ENCODE peak calls at places on chromosomes 2 and 18, in four cellular contexts. One of them, this sample, is unnamed.

GRCh38 chr2:1846046-1847015 is 102.0 kb upstream of the PXDN start:
- DNase-seq in progenitor cell of endocrine pancreas: no peak
- DNase-seq in lower leg skin: no peak
- DNase-seq in HFFc6: no peak
- DNase-seq in this sample: no peak

GRCh38 chr2:47531378-47532042 is 128.6 kb downstream of the MSH2 start:
- DNase-seq in progenitor cell of endocrine pancreas: no peak
- DNase-seq in lower leg skin: no peak
- DNase-seq in HFFc6: no peak
- DNase-seq in this sample: no peak

GRCh38 chr2:214533511-214533910 is 122.7 kb downstream of the VWC2L start:
- DNase-seq in progenitor cell of endocrine pancreas: no peak
- DNase-seq in lower leg skin: no peak
- DNase-seq in HFFc6: no peak
- DNase-seq in this sample: no peak

GRCh38 chr2:71545572-71546274 is 92.4 kb downstream of the DYSF start:
- DNase-seq in progenitor cell of endocrine pancreas: peak; percentile 50
- DNase-seq in lower leg skin: no peak
- DNase-seq in HFFc6: peak; percentile 34
- DNase-seq in this sample: no peak

GRCh38 chr2:159349674-159350299 is 63.3 kb upstream of the WDSUB1 start:
- DNase-seq in progenitor cell of endocrine pancreas: no peak
- DNase-seq in lower leg skin: no peak
- DNase-seq in HFFc6: no peak
- DNase-seq in this sample: no peak

GRCh38 chr2:173354601-173355131 is at the start of gene CDCA7:
- DNase-seq in progenitor cell of endocrine pancreas: peak; percentile 66
- DNase-seq in lower leg skin: peak; percentile 83
- DNase-seq in HFFc6: peak; percentile 10
- DNase-seq in this sample: peak; percentile 30

GRCh38 chr2:10034333-10035052 is 8.9 kb upstream of the KLF11 start:
- DNase-seq in progenitor cell of endocrine pancreas: no peak
- DNase-seq in lower leg skin: no peak
- DNase-seq in HFFc6: no peak
- DNase-seq in this sample: no peak

GRCh38 chr18:76256897-76257500 is 238.0 kb downstream of the ZNF516 start:
- DNase-seq in progenitor cell of endocrine pancreas: no peak
- DNase-seq in lower leg skin: no peak
- DNase-seq in HFFc6: peak; percentile 51
- DNase-seq in this sample: peak; percentile 33

GRCh38 chr2:128304715-128305554 is 13.7 kb downstream of the HS6ST1 start:
- DNase-seq in progenitor cell of endocrine pancreas: no peak
- DNase-seq in lower leg skin: peak; percentile 94
- DNase-seq in HFFc6: peak; percentile 92
- DNase-seq in this sample: peak; percentile 99

DNA sequence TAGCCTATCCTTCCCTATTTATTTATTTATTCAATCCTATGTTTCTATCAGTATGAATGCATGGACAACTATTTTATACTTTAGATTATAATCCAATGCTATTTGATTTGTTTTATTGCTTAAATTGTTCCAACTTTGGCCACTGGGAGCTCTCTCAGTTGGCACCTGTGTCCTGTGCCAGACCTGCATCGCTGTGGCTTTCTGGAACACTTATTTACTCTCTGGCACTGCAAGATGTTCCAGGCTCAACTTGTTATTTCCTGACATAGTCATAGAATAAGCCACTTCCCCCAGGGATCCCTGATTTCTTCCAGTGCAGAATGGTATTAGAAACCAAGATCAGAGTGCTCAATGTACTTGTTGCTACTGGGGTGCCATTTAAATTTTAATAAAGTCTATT is 5.8 kb downstream of the MC2R start:
- DNase-seq in progenitor cell of endocrine pancreas: no peak
- DNase-seq in lower leg skin: no peak
- DNase-seq in HFFc6: no peak
- DNase-seq in this sample: no peak
- TF ChIP-seq CTCF in progenitor cell of endocrine pancreas: peak; percentile 19
- TF ChIP-seq CTCF in lower leg skin: no peak
- TF ChIP-seq CTCF in HFFc6: no peak
- TF ChIP-seq CTCF in this sample: no peak

GRCh38 chr2:225602205-225602604 is 202.7 kb downstream of the NYAP2 start:
- DNase-seq in progenitor cell of endocrine pancreas: no peak
- DNase-seq in lower leg skin: no peak
- DNase-seq in HFFc6: no peak
- DNase-seq in this sample: no peak

GRCh38 chr2:225598922-225599321 is 199.4 kb downstream of the NYAP2 start:
- DNase-seq in progenitor cell of endocrine pancreas: no peak
- DNase-seq in lower leg skin: no peak
- DNase-seq in HFFc6: no peak
- DNase-seq in this sample: no peak

GRCh38 chr2:225599856-225600255 is 200.3 kb downstream of the NYAP2 start:
- DNase-seq in progenitor cell of endocrine pancreas: no peak
- DNase-seq in lower leg skin: no peak
- DNase-seq in HFFc6: no peak
- DNase-seq in this sample: no peak

GRCh38 chr2:225600444-225600843 is 200.9 kb downstream of the NYAP2 start:
- DNase-seq in progenitor cell of endocrine pancreas: no peak
- DNase-seq in lower leg skin: no peak
- DNase-seq in HFFc6: no peak
- DNase-seq in this sample: no peak

GRCh38 chr2:225600865-225601264 is 201.4 kb downstream of the NYAP2 start:
- DNase-seq in progenitor cell of endocrine pancreas: no peak
- DNase-seq in lower leg skin: no peak
- DNase-seq in HFFc6: no peak
- DNase-seq in this sample: no peak
- TF ChIP-seq CTCF in progenitor cell of endocrine pancreas: no peak
- TF ChIP-seq CTCF in lower leg skin: no peak
- TF ChIP-seq CTCF in HFFc6: no peak
- TF ChIP-seq CTCF in this sample: no peak

DNA sequence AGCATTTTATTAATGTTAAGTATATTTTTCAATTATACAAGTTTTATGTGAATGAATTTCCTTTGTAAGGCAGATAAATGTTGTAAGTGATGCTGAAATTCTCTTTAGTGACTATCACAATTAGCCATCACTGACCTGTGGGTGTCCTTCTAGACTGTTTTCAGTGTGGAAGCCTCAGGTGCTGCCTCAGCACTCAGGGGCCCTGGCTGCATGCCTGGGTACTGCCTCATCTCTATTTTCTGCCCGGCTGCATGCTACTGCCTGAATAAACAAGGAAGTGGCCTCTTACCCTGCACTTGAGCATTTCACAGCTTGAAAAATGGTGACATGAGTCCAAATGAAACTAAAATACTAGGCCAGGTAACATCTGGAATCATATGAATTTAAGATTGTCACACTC is 787.6 kb upstream of the SALL3 start:
- DNase-seq in progenitor cell of endocrine pancreas: no peak
- DNase-seq in lower leg skin: no peak
- DNase-seq in HFFc6: no peak
- DNase-seq in this sample: no peak
- TF ChIP-seq CTCF in progenitor cell of endocrine pancreas: no peak
- TF ChIP-seq CTCF in lower leg skin: no peak
- TF ChIP-seq CTCF in HFFc6: no peak
- TF ChIP-seq CTCF in this sample: no peak

DNA sequence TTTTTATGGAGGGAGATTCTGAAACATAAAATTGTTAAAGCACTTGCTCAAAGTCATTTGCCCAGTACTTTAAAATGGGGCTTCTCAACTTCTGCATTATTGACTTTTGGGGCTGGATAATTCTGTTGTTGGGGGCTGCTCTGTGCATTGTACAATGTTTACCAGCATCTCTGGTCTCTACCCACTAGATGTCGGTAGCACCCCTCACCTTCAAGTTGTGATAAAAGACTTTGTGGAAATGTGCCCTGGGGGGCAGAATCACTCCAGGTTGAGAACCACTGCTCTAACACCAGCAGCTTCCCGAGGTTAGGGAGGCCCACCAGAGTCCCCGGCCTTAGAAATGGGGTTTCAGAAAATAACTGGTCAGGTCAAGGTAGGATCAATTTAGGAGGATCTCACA is 26.8 kb upstream of the CUL3 start:
- DNase-seq in progenitor cell of endocrine pancreas: no peak
- DNase-seq in lower leg skin: no peak
- DNase-seq in HFFc6: no peak
- DNase-seq in this sample: no peak
- TF ChIP-seq CTCF in progenitor cell of endocrine pancreas: no peak
- TF ChIP-seq CTCF in lower leg skin: no peak
- TF ChIP-seq CTCF in HFFc6: peak; percentile 12
- TF ChIP-seq CTCF in this sample: peak; percentile 41

DNA sequence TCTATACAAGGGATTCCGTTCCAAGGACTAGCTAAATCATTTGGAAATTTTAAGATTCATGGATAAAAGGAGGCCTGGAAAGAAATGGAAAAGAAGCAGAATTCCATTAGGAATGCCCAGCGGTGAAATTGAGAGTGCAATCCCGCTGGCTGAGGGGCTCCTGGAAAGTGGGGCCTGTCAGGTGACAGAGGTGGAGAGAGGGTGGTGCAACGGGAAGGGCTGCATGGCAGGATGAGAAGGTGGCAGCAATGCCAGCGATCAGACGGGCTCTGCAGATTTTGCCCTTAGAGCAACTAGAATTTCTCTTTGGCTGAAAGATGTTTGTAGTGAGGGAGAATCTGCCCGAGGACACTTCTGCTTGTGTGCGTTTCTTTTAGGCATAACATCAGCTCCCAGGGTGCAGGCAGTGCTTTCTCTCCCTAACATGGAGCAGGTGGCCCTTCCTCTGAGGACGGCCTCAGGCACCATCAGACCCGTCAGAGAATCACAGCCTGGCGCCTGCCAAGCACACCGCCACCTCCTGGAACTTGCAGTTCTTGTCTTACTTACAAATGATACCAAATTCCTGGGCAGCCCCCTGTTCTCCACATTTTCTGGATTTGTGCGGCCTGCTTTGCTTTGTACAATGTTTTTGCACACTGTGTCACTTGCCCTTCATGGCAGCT is 261.6 kb downstream of the NDUFA10 start:
- DNase-seq in progenitor cell of endocrine pancreas: no peak
- DNase-seq in lower leg skin: no peak
- DNase-seq in HFFc6: no peak
- DNase-seq in this sample: no peak
- TF ChIP-seq CTCF in progenitor cell of endocrine pancreas: peak; percentile 21
- TF ChIP-seq CTCF in lower leg skin: no peak
- TF ChIP-seq CTCF in HFFc6: no peak
- TF ChIP-seq CTCF in this sample: no peak

GRCh38 chr2:197306691-197307030 is 3.9 kb downstream of the ANKRD44 start:
- DNase-seq in progenitor cell of endocrine pancreas: no peak
- DNase-seq in lower leg skin: peak; percentile 89
- DNase-seq in HFFc6: no peak
- DNase-seq in this sample: no peak

GRCh38 chr2:197306024-197306690 is 4.4 kb downstream of the ANKRD44 start:
- DNase-seq in progenitor cell of endocrine pancreas: no peak
- DNase-seq in lower leg skin: no peak
- DNase-seq in HFFc6: no peak
- DNase-seq in this sample: no peak

GRCh38 chr2:197308635-197309368 is 1.8 kb downstream of the ANKRD44 start:
- DNase-seq in progenitor cell of endocrine pancreas: no peak
- DNase-seq in lower leg skin: no peak
- DNase-seq in HFFc6: no peak
- DNase-seq in this sample: no peak

GRCh38 chr2:197307933-197308521 is 2.6 kb downstream of the ANKRD44 start:
- DNase-seq in progenitor cell of endocrine pancreas: no peak
- DNase-seq in lower leg skin: no peak
- DNase-seq in HFFc6: no peak
- DNase-seq in this sample: no peak

DNA sequence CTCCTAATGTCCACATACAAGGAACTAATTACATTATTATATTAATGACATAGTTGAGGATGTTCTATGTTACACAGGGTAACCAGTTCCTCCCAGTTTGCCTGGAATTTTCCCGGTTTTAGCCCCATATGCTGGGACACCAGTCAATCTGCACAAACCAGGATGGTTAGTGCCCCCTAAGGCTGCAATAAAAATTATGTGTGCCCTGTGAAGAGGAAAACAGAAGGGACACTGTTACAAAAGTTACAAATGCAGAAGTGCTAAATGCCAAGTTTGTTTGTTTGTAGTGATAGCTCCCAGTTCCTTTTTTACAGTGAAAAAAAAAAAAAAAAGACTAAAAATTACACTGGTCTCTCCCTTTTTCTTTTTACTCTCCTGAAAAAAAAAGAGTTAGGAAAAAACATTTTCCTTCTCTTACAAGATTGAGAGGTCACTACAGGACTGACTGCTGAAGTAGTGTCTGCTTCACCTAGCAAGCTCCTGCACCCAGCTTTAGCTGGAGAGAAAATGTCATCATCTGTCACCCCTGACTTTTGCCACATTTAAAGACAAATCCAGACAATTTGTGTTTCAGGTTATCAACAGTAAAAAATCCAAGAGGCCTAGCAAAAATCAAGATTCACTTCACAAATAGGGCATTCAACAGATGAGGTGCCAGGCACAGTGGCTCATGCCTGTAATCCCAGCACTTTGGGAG is 3.2 kb downstream of the ANKRD44 start:
- DNase-seq in progenitor cell of endocrine pancreas: no peak
- DNase-seq in lower leg skin: no peak
- DNase-seq in HFFc6: no peak
- DNase-seq in this sample: no peak
- TF ChIP-seq CTCF in progenitor cell of endocrine pancreas: no peak
- TF ChIP-seq CTCF in lower leg skin: no peak
- TF ChIP-seq CTCF in HFFc6: no peak
- TF ChIP-seq CTCF in this sample: no peak

DNA sequence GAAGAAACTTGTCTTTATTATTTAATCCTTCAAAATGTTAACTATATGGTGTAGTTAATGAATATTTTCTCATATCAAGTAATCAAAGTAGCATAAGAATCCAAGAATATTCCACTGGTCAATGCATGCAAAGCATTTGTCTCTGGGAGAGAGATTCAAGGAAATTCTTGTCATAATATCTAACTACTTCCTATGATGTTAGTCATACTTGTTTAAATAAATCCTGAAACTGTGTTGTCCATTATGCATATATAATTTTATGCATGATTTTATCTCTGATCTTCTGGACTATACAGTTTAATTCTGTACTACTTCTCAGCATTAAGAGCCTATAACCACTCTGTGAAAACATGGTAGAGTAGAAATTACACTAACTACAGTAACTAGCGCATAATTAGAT is 388.3 kb downstream of the NR4A2 start:
- DNase-seq in progenitor cell of endocrine pancreas: no peak
- DNase-seq in lower leg skin: no peak
- DNase-seq in HFFc6: no peak
- DNase-seq in this sample: no peak
- TF ChIP-seq CTCF in progenitor cell of endocrine pancreas: no peak
- TF ChIP-seq CTCF in lower leg skin: no peak
- TF ChIP-seq CTCF in HFFc6: no peak
- TF ChIP-seq CTCF in this sample: no peak

DNA sequence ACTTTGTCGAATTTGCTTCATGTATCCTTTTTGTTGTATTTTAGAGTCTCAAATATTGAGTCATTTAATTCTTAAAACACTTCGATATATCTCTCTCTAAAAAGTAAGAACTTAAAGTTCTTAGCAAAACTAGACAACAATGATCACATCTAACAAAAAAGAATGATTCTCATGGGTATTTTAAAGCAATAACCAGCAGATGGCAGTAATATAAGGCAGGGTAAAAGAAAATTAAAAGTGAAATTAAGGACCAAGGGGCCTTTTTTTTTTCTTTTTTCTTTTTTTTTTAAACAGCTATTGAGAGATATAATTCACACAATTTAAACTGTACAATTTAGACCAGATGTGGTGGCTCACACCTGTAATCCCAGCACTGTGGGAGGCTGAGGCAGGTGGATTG is 9.9 kb upstream of the AOX1 start:
- DNase-seq in progenitor cell of endocrine pancreas: no peak
- DNase-seq in lower leg skin: no peak
- DNase-seq in HFFc6: peak; percentile 25
- DNase-seq in this sample: no peak
- TF ChIP-seq CTCF in progenitor cell of endocrine pancreas: peak; percentile 51
- TF ChIP-seq CTCF in lower leg skin: no peak
- TF ChIP-seq CTCF in HFFc6: peak; percentile 81
- TF ChIP-seq CTCF in this sample: peak; percentile 60